ENCODE peak calls at places on chromosomes 6 and 20, in seven cellular contexts. Y is Caco-2; E is activated CD8-positive, alpha-beta T cell treated with anti-CD3 and anti-CD28 coated beads for 36 hours; I is pancreas; D is MM.1S; J is cardiac fibroblast; Q is nephron progenitor cell. P is an unnamed sample.
A peak's percentile ranks its signal among the peaks of the same experiment; 100 is the strongest.

GRCh38 chr6:13811627-13812358 is 2.6 kb downstream of the MCUR1 start:
- DNase-seq in Y (no peak), E (no peak), I (no peak), D (no peak), J (no peak), Q (no peak), P (no peak)

GRCh38 chr6:113293106-113293505 is 564.0 kb upstream of the MARCKS start:
- DNase-seq in Y (no peak), E (no peak), I (no peak), D (peak; percentile 30), J (no peak), Q (no peak), P (no peak)

GRCh38 chr6:127506894-127507293 is 12.2 kb downstream of the MTCL3 start:
- DNase-seq in Y (no peak), E (no peak), I (no peak), D (no peak), J (no peak), Q (no peak), P (no peak)

GRCh38 chr6:159969204-159969912 is 476 bp downstream of the IGF2R start:
- DNase-seq in Y (peak; percentile 63), E (peak; percentile 42), I (peak; percentile 79), D (no peak), J (peak; percentile 35), Q (peak; percentile 71), P (peak; percentile 51)

GRCh38 chr6:27795697-27796494 is 116.3 kb downstream of the OR2B2 start:
- DNase-seq in Y (peak; percentile 88), E (peak; percentile 68), I (no peak), D (peak; percentile 89), J (peak; percentile 93), Q (peak; percentile 55), P (no peak)

GRCh38 chr6:166029506-166029905 is 138.1 kb downstream of the TBXT start:
- DNase-seq in Y (no peak), E (no peak), I (no peak), D (no peak), J (no peak), Q (no peak), P (no peak)

GRCh38 chr20:48635791-48636267 is 192.0 kb downstream of the PREX1 start:
- DNase-seq in Y (peak; percentile 84), E (peak; percentile 70), I (peak; percentile 84), D (peak; percentile 37), J (peak; percentile 69), Q (peak; percentile 83), P (peak; percentile 68)

GRCh38 chr6:169663468-169663867 is 38.4 kb downstream of the WDR27 start:
- DNase-seq in Y (no peak), E (no peak), I (no peak), D (no peak), J (no peak), Q (no peak), P (no peak)

GRCh38 chr6:6714498-6715360 is 126.2 kb downstream of the LY86 start:
- DNase-seq in Y (no peak), E (no peak), I (no peak), D (no peak), J (no peak), Q (no peak), P (no peak)

GRCh38 chr6:2853766-2854393 is 12.2 kb upstream of the SERPINB1 start:
- DNase-seq in Y (no peak), E (peak; percentile 98), I (no peak), D (no peak), J (peak; percentile 82), Q (peak; percentile 58), P (peak; percentile 59)

GRCh38 chr20:31485450-31486339 is 10.6 kb downstream of the REM1 start:
- DNase-seq in Y (no peak), E (peak; percentile 15), I (no peak), D (no peak), J (peak; percentile 92), Q (no peak), P (no peak)

GRCh38 chr6:18327621-18328548 is 59.3 kb upstream of the RNF144B start:
- DNase-seq in Y (no peak), E (no peak), I (no peak), D (no peak), J (no peak), Q (no peak), P (no peak)

GRCh38 chr6:14228571-14228970 is 111.0 kb downstream of the CD83 start:
- DNase-seq in Y (no peak), E (peak; percentile 66), I (no peak), D (no peak), J (peak; percentile 16), Q (no peak), P (no peak)

GRCh38 chr6:3960754-3961361 is 111.7 kb downstream of the FAM50B start:
- DNase-seq in Y (no peak), E (no peak), I (no peak), D (no peak), J (no peak), Q (no peak), P (no peak)

GRCh38 chr6:154942770-154943169 is 52.3 kb upstream of the TIAM2 start:
- DNase-seq in Y (no peak), E (no peak), I (no peak), D (no peak), J (no peak), Q (no peak), P (no peak)

GRCh38 chr20:14142964-14143627 is 147.8 kb downstream of the MACROD2 start:
- DNase-seq in Y (peak; percentile 76), E (no peak), I (no peak), D (no peak), J (peak; percentile 68), Q (no peak), P (no peak)

GRCh38 chr20:35191419-35191818 is 19.5 kb downstream of the PROCR start:
- DNase-seq in Y (no peak), E (no peak), I (no peak), D (no peak), J (no peak), Q (no peak), P (no peak)

GRCh38 chr6:111427341-111428116 is 55.5 kb downstream of the REV3L start:
- DNase-seq in Y (no peak), E (peak; percentile 54), I (no peak), D (peak; percentile 56), J (peak; percentile 79), Q (no peak), P (no peak)

GRCh38 chr6:113182370-113183141 is 674.6 kb upstream of the MARCKS start:
- DNase-seq in Y (no peak), E (no peak), I (no peak), D (no peak), J (peak; percentile 81), Q (no peak), P (no peak)

GRCh38 chr20:52130406-52130805 is 61.2 kb downstream of the ZFP64 start:
- DNase-seq in Y (no peak), E (no peak), I (no peak), D (no peak), J (peak; percentile 32), Q (no peak), P (no peak)

DNA sequence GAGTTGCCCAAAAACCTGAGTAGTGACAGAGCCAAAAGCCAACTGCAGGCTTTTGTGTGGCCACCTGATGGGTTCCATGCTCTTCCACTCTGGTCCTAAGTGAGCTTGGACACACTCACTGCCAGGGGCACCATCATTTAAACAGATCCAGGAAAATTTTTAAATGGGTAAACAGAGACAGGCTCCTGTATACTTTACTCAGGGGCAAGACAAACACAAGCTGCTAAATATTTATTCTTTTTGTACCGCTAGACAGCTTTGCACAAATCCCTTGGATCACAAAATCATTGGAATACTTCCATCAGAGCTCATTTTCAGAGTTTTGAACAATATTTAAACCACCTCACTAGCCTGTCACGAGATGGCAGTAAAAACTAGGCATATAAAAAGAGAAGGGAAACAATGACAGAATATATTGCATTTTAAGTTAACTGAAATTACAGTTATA is 31.4 kb downstream of the GCLC start:
- DNase-seq in Y (no peak), E (no peak), I (no peak), D (no peak), J (no peak), Q (no peak), P (no peak)
- TF ChIP-seq CTCF in Y (no peak), E (no peak), I (no peak), D (no peak), J (no peak), Q (no peak), P (no peak)

DNA sequence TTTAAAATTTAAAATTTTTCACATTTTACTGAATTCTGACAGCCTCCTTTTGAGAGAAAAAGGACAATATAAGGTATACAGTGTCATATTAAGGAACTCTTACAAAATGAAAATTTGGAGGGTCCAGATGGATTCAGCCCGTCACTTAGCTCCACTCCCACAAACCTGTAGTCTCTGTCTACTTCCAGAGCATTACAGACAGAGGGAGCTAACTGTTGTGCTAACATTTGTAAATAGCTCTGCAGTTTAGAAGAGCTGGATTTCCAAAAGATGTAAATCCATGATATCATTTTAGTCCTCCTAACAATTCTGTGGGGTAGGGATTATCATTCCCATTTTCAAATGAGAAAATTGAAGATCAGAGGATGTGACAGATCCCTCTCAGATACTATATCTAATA is 16.1 kb upstream of the SERINC3 start:
- DNase-seq in Y (no peak), E (no peak), I (no peak), D (no peak), J (peak; percentile 46), Q (no peak), P (no peak)
- TF ChIP-seq CTCF in Y (peak; percentile 22), E (no peak), I (no peak), D (no peak), J (peak; percentile 18), Q (no peak), P (no peak)

GRCh38 chr6:161200610-161201201 is 73.2 kb downstream of the AGPAT4 start:
- DNase-seq in Y (no peak), E (no peak), I (no peak), D (no peak), J (no peak), Q (no peak), P (no peak)
- TF ChIP-seq CTCF in Y (peak; percentile 13), E (no peak), I (no peak), D (no peak), J (no peak), Q (no peak), P (no peak)

GRCh38 chr6:125679128-125679527 is 70.3 kb upstream of the HEY2 start:
- DNase-seq in Y (no peak), E (no peak), I (no peak), D (no peak), J (no peak), Q (no peak), P (no peak)

GRCh38 chr6:125674230-125674629 is 75.2 kb upstream of the HEY2 start:
- DNase-seq in Y (no peak), E (no peak), I (no peak), D (no peak), J (no peak), Q (no peak), P (no peak)

GRCh38 chr6:125678601-125679000 is 70.8 kb upstream of the HEY2 start:
- DNase-seq in Y (no peak), E (no peak), I (no peak), D (no peak), J (no peak), Q (no peak), P (no peak)

GRCh38 chr6:125682939-125683338 is 66.5 kb upstream of the HEY2 start:
- DNase-seq in Y (no peak), E (no peak), I (no peak), D (no peak), J (no peak), Q (no peak), P (no peak)

DNA sequence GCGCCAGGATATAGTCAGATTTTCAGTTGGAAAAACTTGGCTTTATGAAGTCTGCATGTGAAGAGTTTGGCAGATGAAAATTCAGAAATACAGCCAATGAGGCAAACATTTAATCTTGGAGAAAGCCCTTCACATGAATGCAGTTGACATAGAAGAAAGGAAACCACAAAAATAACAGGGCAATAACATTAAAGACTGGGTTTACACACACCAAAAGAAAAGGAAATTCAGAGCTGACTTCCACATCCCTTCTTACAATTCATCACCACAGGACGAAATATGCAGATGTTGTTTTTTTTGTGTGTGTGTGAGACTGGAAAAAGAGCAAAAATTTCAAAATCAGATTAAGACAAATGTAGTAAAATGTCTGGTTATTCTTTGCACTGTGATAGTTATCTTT is 69.8 kb upstream of the HEY2 start:
- DNase-seq in Y (no peak), E (no peak), I (no peak), D (no peak), J (no peak), Q (no peak), P (no peak)
- TF ChIP-seq CTCF in Y (no peak), E (no peak), I (no peak), D (no peak), J (no peak), Q (no peak), P (no peak)

P was measured in natural killer cell.